ENCODE peak calls at places on chromosomes 12 and 14, in four cellular contexts. One of them, this sample, is unnamed.

GRCh38 chr12:116919247-116919671 is 8.5 kb downstream of the FBXW8 start:
- DNase-seq in HTR-8/SVneo: no peak
- DNase-seq in SJCRH30: no peak
- DNase-seq in upper lobe of right lung: no peak
- DNase-seq in this sample: no peak

GRCh38 chr12:30930238-30931010 is 3.9 kb downstream of the TSPAN11 start:
- DNase-seq in HTR-8/SVneo: no peak
- DNase-seq in SJCRH30: no peak
- DNase-seq in upper lobe of right lung: no peak
- DNase-seq in this sample: peak; percentile 41

GRCh38 chr14:53950031-53950793 is 6.4 kb downstream of the BMP4 start:
- DNase-seq in HTR-8/SVneo: no peak
- DNase-seq in SJCRH30: no peak
- DNase-seq in upper lobe of right lung: no peak
- DNase-seq in this sample: no peak

GRCh38 chr12:116376354-116377193 is 99.1 kb upstream of the MED13L start:
- DNase-seq in HTR-8/SVneo: no peak
- DNase-seq in SJCRH30: no peak
- DNase-seq in upper lobe of right lung: no peak
- DNase-seq in this sample: peak; percentile 80

GRCh38 chr12:54932691-54933090 is 51.9 kb downstream of the TESPA1 start:
- DNase-seq in HTR-8/SVneo: no peak
- DNase-seq in SJCRH30: peak; percentile 9
- DNase-seq in upper lobe of right lung: no peak
- DNase-seq in this sample: no peak

GRCh38 chr14:33958616-33959226 is 7.8 kb upstream of the EGLN3 start:
- DNase-seq in HTR-8/SVneo: no peak
- DNase-seq in SJCRH30: no peak
- DNase-seq in upper lobe of right lung: no peak
- DNase-seq in this sample: no peak

GRCh38 chr12:14156606-14157005 is 175.2 kb upstream of the GRIN2B start:
- DNase-seq in HTR-8/SVneo: no peak
- DNase-seq in SJCRH30: no peak
- DNase-seq in upper lobe of right lung: no peak
- DNase-seq in this sample: no peak

GRCh38 chr14:77738559-77739250 is 22.3 kb downstream of the SNW1 start:
- DNase-seq in HTR-8/SVneo: no peak
- DNase-seq in SJCRH30: no peak
- DNase-seq in upper lobe of right lung: no peak
- DNase-seq in this sample: peak; percentile 75

GRCh38 chr14:63478437-63478852 is 64.7 kb downstream of the PPP2R5E start:
- DNase-seq in HTR-8/SVneo: no peak
- DNase-seq in SJCRH30: no peak
- DNase-seq in upper lobe of right lung: no peak
- DNase-seq in this sample: no peak

GRCh38 chr14:60327447-60328331 is 78.7 kb downstream of the PPM1A start:
- DNase-seq in HTR-8/SVneo: no peak
- DNase-seq in SJCRH30: no peak
- DNase-seq in upper lobe of right lung: peak; percentile 69
- DNase-seq in this sample: no peak

GRCh38 chr12:63319386-63319785 is 168.4 kb upstream of the AVPR1A start:
- DNase-seq in HTR-8/SVneo: peak; percentile 12
- DNase-seq in SJCRH30: no peak
- DNase-seq in upper lobe of right lung: no peak
- DNase-seq in this sample: no peak

GRCh38 chr12:37546901-37547475 is 769.6 kb upstream of the ALG10B start:
- DNase-seq in HTR-8/SVneo: no peak
- DNase-seq in SJCRH30: no peak
- DNase-seq in upper lobe of right lung: peak; percentile 35
- DNase-seq in this sample: no peak

GRCh38 chr14:76761198-76761848 is at the start of gene VASH1:
- DNase-seq in HTR-8/SVneo: peak; percentile 94
- DNase-seq in SJCRH30: peak; percentile 79
- DNase-seq in upper lobe of right lung: peak; percentile 86
- DNase-seq in this sample: no peak

GRCh38 chr14:93231129-93231979 is 24.3 kb downstream of the UBR7 start:
- DNase-seq in HTR-8/SVneo: no peak
- DNase-seq in SJCRH30: peak; percentile 80
- DNase-seq in upper lobe of right lung: peak; percentile 56
- DNase-seq in this sample: no peak

GRCh38 chr12:64085996-64086395 is 136.1 kb downstream of the KICS2 start:
- DNase-seq in HTR-8/SVneo: no peak
- DNase-seq in SJCRH30: no peak
- DNase-seq in upper lobe of right lung: no peak
- DNase-seq in this sample: no peak

GRCh38 chr12:131900397-131900796 is 6.0 kb downstream of the ULK1 start:
- DNase-seq in HTR-8/SVneo: no peak
- DNase-seq in SJCRH30: no peak
- DNase-seq in upper lobe of right lung: no peak
- DNase-seq in this sample: no peak

GRCh38 chr12:110591508-110592051 is 8.5 kb upstream of the PPTC7 start:
- DNase-seq in HTR-8/SVneo: no peak
- DNase-seq in SJCRH30: peak; percentile 15
- DNase-seq in upper lobe of right lung: no peak
- DNase-seq in this sample: no peak

GRCh38 chr12:124837249-124837897 is 26.3 kb downstream of the SCARB1 start:
- DNase-seq in HTR-8/SVneo: no peak
- DNase-seq in SJCRH30: no peak
- DNase-seq in upper lobe of right lung: no peak
- DNase-seq in this sample: no peak

GRCh38 chr14:69715725-69716482 is 51.0 kb upstream of the SRSF5 start:
- DNase-seq in HTR-8/SVneo: no peak
- DNase-seq in SJCRH30: peak; percentile 43
- DNase-seq in upper lobe of right lung: peak; percentile 77
- DNase-seq in this sample: no peak

GRCh38 chr12:12668005-12668404 is 28.0 kb downstream of the GPR19 start:
- DNase-seq in HTR-8/SVneo: no peak
- DNase-seq in SJCRH30: no peak
- DNase-seq in upper lobe of right lung: no peak
- DNase-seq in this sample: no peak

GRCh38 chr14:23727566-23728335 is 91.6 kb downstream of the DHRS2 start:
- DNase-seq in HTR-8/SVneo: peak; percentile 50
- DNase-seq in SJCRH30: peak; percentile 52
- DNase-seq in upper lobe of right lung: no peak
- DNase-seq in this sample: peak; percentile 16

GRCh38 chr12:2641209-2641608 is 153.6 kb upstream of the FKBP4 start:
- DNase-seq in HTR-8/SVneo: peak; percentile 57
- DNase-seq in SJCRH30: peak; percentile 37
- DNase-seq in upper lobe of right lung: peak; percentile 36
- DNase-seq in this sample: peak; percentile 29

GRCh38 chr14:35406811-35407630 is 2.5 kb upstream of the NFKBIA start:
- DNase-seq in HTR-8/SVneo: peak; percentile 60
- DNase-seq in SJCRH30: peak; percentile 72
- DNase-seq in upper lobe of right lung: no peak
- DNase-seq in this sample: no peak

GRCh38 chr12:65670775-65671174 is 153.5 kb upstream of the HMGA2 start:
- DNase-seq in HTR-8/SVneo: peak; percentile 23
- DNase-seq in SJCRH30: no peak
- DNase-seq in upper lobe of right lung: no peak
- DNase-seq in this sample: no peak

GRCh38 chr12:124388679-124389536 is 94.0 kb downstream of the RFLNA start:
- DNase-seq in HTR-8/SVneo: no peak
- DNase-seq in SJCRH30: peak; percentile 79
- DNase-seq in upper lobe of right lung: peak; percentile 92
- DNase-seq in this sample: no peak

GRCh38 chr12:52258335-52258901 is 16.0 kb upstream of the KRT86 start:
- DNase-seq in HTR-8/SVneo: no peak
- DNase-seq in SJCRH30: no peak
- DNase-seq in upper lobe of right lung: peak; percentile 66
- DNase-seq in this sample: no peak

GRCh38 chr12:107242189-107242588 is 148.8 kb upstream of the CRY1 start:
- DNase-seq in HTR-8/SVneo: peak; percentile 34
- DNase-seq in SJCRH30: peak; percentile 41
- DNase-seq in upper lobe of right lung: no peak
- DNase-seq in this sample: no peak

GRCh38 chr12:114835031-114835430 is 151.1 kb upstream of the TBX3 start:
- DNase-seq in HTR-8/SVneo: no peak
- DNase-seq in SJCRH30: no peak
- DNase-seq in upper lobe of right lung: no peak
- DNase-seq in this sample: no peak

GRCh38 chr12:4353785-4354208 is 25.7 kb downstream of the FGF23 start:
- DNase-seq in HTR-8/SVneo: no peak
- DNase-seq in SJCRH30: peak; percentile 21
- DNase-seq in upper lobe of right lung: no peak
- DNase-seq in this sample: no peak

GRCh38 chr14:67583711-67584644 is 16.1 kb downstream of the PIGH start:
- DNase-seq in HTR-8/SVneo: peak; percentile 96
- DNase-seq in SJCRH30: peak; percentile 72
- DNase-seq in upper lobe of right lung: no peak
- DNase-seq in this sample: no peak

GRCh38 chr12:50086148-50086547 is 1.0 kb downstream of the SMARCD1 start:
- DNase-seq in HTR-8/SVneo: no peak
- DNase-seq in SJCRH30: no peak
- DNase-seq in upper lobe of right lung: no peak
- DNase-seq in this sample: no peak

GRCh38 chr12:109900752-109901580 is 892 bp downstream of the TCHP start:
- DNase-seq in HTR-8/SVneo: peak; percentile 29
- DNase-seq in SJCRH30: peak; percentile 47
- DNase-seq in upper lobe of right lung: no peak
- DNase-seq in this sample: no peak

This sample was measured in glomerular endothelial cell.